ENCODE peak calls at places on chromosomes 6 and 20, in ten cellular contexts. One of them, this sample, is unnamed.

GRCh38 chr6:70547313-70547712 is 19.4 kb upstream of the SDHAF4 start:
- DNase-seq in LoVo: no peak
- DNase-seq in stimulated activated CD8-positive, alpha-beta memory T cell treated with anti-CD3 and anti-CD28 coated beads, Interleukin-12 subunit alpha, Interleukin-12 subunit beta, amount 100 ng/mL, for 4 hours: no peak
- DNase-seq in fibroblast of mammary gland: peak; percentile 24
- DNase-seq in SK-N-SH: peak; percentile 13
- DNase-seq in IMR-90: peak; percentile 37
- DNase-seq in AG09319: no peak
- DNase-seq in lung: no peak
- DNase-seq in HS-5: no peak
- DNase-seq in RWPE1: no peak
- DNase-seq in this sample: no peak

GRCh38 chr6:80332013-80332412 is 225.5 kb downstream of the BCKDHB start:
- DNase-seq in stimulated activated CD8-positive, alpha-beta memory T cell treated with anti-CD3 and anti-CD28 coated beads, Interleukin-12 subunit alpha, Interleukin-12 subunit beta, amount 100 ng/mL, for 4 hours: no peak
- DNase-seq in lung: no peak
- DNase-seq in LoVo: no peak
- DNase-seq in SK-N-SH: no peak
- DNase-seq in HS-5: no peak
- DNase-seq in AG09319: no peak
- DNase-seq in RWPE1: no peak
- DNase-seq in IMR-90: no peak
- DNase-seq in fibroblast of mammary gland: no peak
- DNase-seq in this sample: no peak

GRCh38 chr6:106963544-106963943 is 11.0 kb downstream of the CD24 start:
- DNase-seq in stimulated activated CD8-positive, alpha-beta memory T cell treated with anti-CD3 and anti-CD28 coated beads, Interleukin-12 subunit alpha, Interleukin-12 subunit beta, amount 100 ng/mL, for 4 hours: no peak
- DNase-seq in RWPE1: no peak
- DNase-seq in IMR-90: no peak
- DNase-seq in HS-5: no peak
- DNase-seq in AG09319: no peak
- DNase-seq in fibroblast of mammary gland: no peak
- DNase-seq in SK-N-SH: no peak
- DNase-seq in LoVo: no peak
- DNase-seq in lung: no peak
- DNase-seq in this sample: no peak

GRCh38 chr6:19805146-19805515 is 32.0 kb upstream of the ID4 start:
- DNase-seq in lung: no peak
- DNase-seq in RWPE1: no peak
- DNase-seq in stimulated activated CD8-positive, alpha-beta memory T cell treated with anti-CD3 and anti-CD28 coated beads, Interleukin-12 subunit alpha, Interleukin-12 subunit beta, amount 100 ng/mL, for 4 hours: no peak
- DNase-seq in IMR-90: peak; percentile 14
- DNase-seq in HS-5: peak; percentile 9
- DNase-seq in AG09319: no peak
- DNase-seq in SK-N-SH: no peak
- DNase-seq in LoVo: no peak
- DNase-seq in fibroblast of mammary gland: peak; percentile 4
- DNase-seq in this sample: no peak

GRCh38 chr6:53857318-53858094 is 62.7 kb downstream of the LRRC1 start:
- DNase-seq in IMR-90: no peak
- DNase-seq in SK-N-SH: no peak
- DNase-seq in AG09319: no peak
- DNase-seq in stimulated activated CD8-positive, alpha-beta memory T cell treated with anti-CD3 and anti-CD28 coated beads, Interleukin-12 subunit alpha, Interleukin-12 subunit beta, amount 100 ng/mL, for 4 hours: no peak
- DNase-seq in HS-5: no peak
- DNase-seq in fibroblast of mammary gland: no peak
- DNase-seq in LoVo: no peak
- DNase-seq in RWPE1: peak; percentile 11
- DNase-seq in lung: no peak
- DNase-seq in this sample: no peak

GRCh38 chr6:155152211-155153076 is 111.4 kb upstream of the CLDN20 start:
- DNase-seq in AG09319: no peak
- DNase-seq in stimulated activated CD8-positive, alpha-beta memory T cell treated with anti-CD3 and anti-CD28 coated beads, Interleukin-12 subunit alpha, Interleukin-12 subunit beta, amount 100 ng/mL, for 4 hours: no peak
- DNase-seq in lung: no peak
- DNase-seq in LoVo: no peak
- DNase-seq in HS-5: no peak
- DNase-seq in RWPE1: no peak
- DNase-seq in SK-N-SH: no peak
- DNase-seq in fibroblast of mammary gland: no peak
- DNase-seq in IMR-90: no peak
- DNase-seq in this sample: no peak

GRCh38 chr6:54958446-54958845 is 111.9 kb downstream of the FAM83B start:
- DNase-seq in RWPE1: no peak
- DNase-seq in LoVo: no peak
- DNase-seq in lung: no peak
- DNase-seq in AG09319: no peak
- DNase-seq in stimulated activated CD8-positive, alpha-beta memory T cell treated with anti-CD3 and anti-CD28 coated beads, Interleukin-12 subunit alpha, Interleukin-12 subunit beta, amount 100 ng/mL, for 4 hours: no peak
- DNase-seq in SK-N-SH: no peak
- DNase-seq in HS-5: no peak
- DNase-seq in IMR-90: no peak
- DNase-seq in fibroblast of mammary gland: no peak
- DNase-seq in this sample: no peak

GRCh38 chr6:147040041-147040440 is 164.2 kb upstream of the STXBP5 start:
- DNase-seq in lung: no peak
- DNase-seq in AG09319: peak; percentile 59
- DNase-seq in SK-N-SH: no peak
- DNase-seq in IMR-90: peak; percentile 55
- DNase-seq in RWPE1: no peak
- DNase-seq in LoVo: no peak
- DNase-seq in HS-5: no peak
- DNase-seq in fibroblast of mammary gland: peak; percentile 37
- DNase-seq in stimulated activated CD8-positive, alpha-beta memory T cell treated with anti-CD3 and anti-CD28 coated beads, Interleukin-12 subunit alpha, Interleukin-12 subunit beta, amount 100 ng/mL, for 4 hours: no peak
- DNase-seq in this sample: no peak

GRCh38 chr20:22374678-22375590 is 209.4 kb downstream of the FOXA2 start:
- DNase-seq in LoVo: no peak
- DNase-seq in fibroblast of mammary gland: peak; percentile 61
- DNase-seq in lung: no peak
- DNase-seq in IMR-90: no peak
- DNase-seq in SK-N-SH: no peak
- DNase-seq in stimulated activated CD8-positive, alpha-beta memory T cell treated with anti-CD3 and anti-CD28 coated beads, Interleukin-12 subunit alpha, Interleukin-12 subunit beta, amount 100 ng/mL, for 4 hours: no peak
- DNase-seq in AG09319: no peak
- DNase-seq in HS-5: no peak
- DNase-seq in RWPE1: peak; percentile 57
- DNase-seq in this sample: no peak